ENCODE peak calls at places on chromosomes 4 and X, in ten cellular contexts. E is Karpas-422; F is ascending aorta; L is mesenchymal stem cell; A is naive thymus-derived CD4-positive, alpha-beta T cell; K is heart left ventricle; H is CD4-positive, alpha-beta T cell; W is effector memory CD4-positive, alpha-beta T cell; N is PC-9; C is adrenal gland. G is an unnamed sample.

GRCh38 chrX:145727476-145727875 is 90.2 kb upstream of the SLITRK2 start:
- DNase-seq in E (no peak), F (no peak), L (no peak), A (no peak), K (no peak), H (no peak), W (no peak), N (no peak), C (no peak), G (no peak)

GRCh38 chrX:23822397-23822796 is 39.4 kb downstream of the SAT1 start:
- DNase-seq in E (no peak), F (no peak), L (peak; percentile 41), A (no peak), K (no peak), H (no peak), W (no peak), N (no peak), C (no peak), G (no peak)

GRCh38 chr4:123469696-123470095 is 73.1 kb downstream of the SPRY1 start:
- DNase-seq in E (no peak), F (no peak), L (no peak), A (no peak), K (no peak), H (no peak), W (no peak), N (no peak), C (no peak), G (no peak)

GRCh38 chrX:85026170-85026569 is 22.5 kb downstream of the APOOL start:
- DNase-seq in E (no peak), F (no peak), L (no peak), A (no peak), K (no peak), H (no peak), W (no peak), N (no peak), C (no peak), G (no peak)

GRCh38 chr4:138540056-138540800 is 298.1 kb upstream of the SLC7A11 start:
- DNase-seq in E (peak; percentile 2), F (no peak), L (peak; percentile 33), A (no peak), K (no peak), H (no peak), W (no peak), N (no peak), C (no peak), G (no peak)

GRCh38 chr4:183350317-183351071 is 28.3 kb upstream of the CLDN24 start:
- DNase-seq in E (no peak), F (peak; percentile 48), L (no peak), A (no peak), K (no peak), H (no peak), W (no peak), N (no peak), C (peak; percentile 3), G (no peak)

GRCh38 chr4:110055014-110055768 is 142.5 kb downstream of the EGF start:
- DNase-seq in E (no peak), F (no peak), L (peak; percentile 36), A (no peak), K (no peak), H (no peak), W (no peak), N (no peak), C (peak; percentile 17), G (no peak)

GRCh38 chr4:9608300-9608699 is 164.1 kb downstream of the DEFB131A start:
- DNase-seq in E (no peak), F (no peak), L (no peak), A (no peak), K (no peak), H (no peak), W (no peak), N (no peak), C (no peak), G (no peak)

GRCh38 chr4:183783933-183784622 is 121.0 kb upstream of the STOX2 start:
- DNase-seq in E (no peak), F (no peak), L (peak; percentile 82), A (no peak), K (peak; percentile 34), H (no peak), W (no peak), N (no peak), C (peak; percentile 36), G (peak; percentile 50)

GRCh38 chr4:794911-795725 is 30.8 kb downstream of the CPLX1 start:
- DNase-seq in E (peak; percentile 61), F (no peak), L (no peak), A (no peak), K (no peak), H (no peak), W (no peak), N (no peak), C (no peak), G (no peak)
- H3K27me3 ChIP-seq in E (no peaks in the 10 kb centered on the region), F (peaks cover 33% of the 10 kb centered on the region), L (peaks cover 64% of the 10 kb centered on the region), A (peaks cover 18% of the 10 kb centered on the region), K (peaks cover 35% of the 10 kb centered on the region), H (peaks cover 40% of the 10 kb centered on the region), W (peaks cover 18% of the 10 kb centered on the region), N (no peaks in the 10 kb centered on the region), C (no peaks in the 10 kb centered on the region), G (no peaks in the 10 kb centered on the region)

GRCh38 chrX:10158279-10158939 is 1.6 kb downstream of the CLCN4 start:
- DNase-seq in E (peak; percentile 87), F (no peak), L (peak; percentile 5), A (no peak), K (peak; percentile 39), H (no peak), W (no peak), N (peak; percentile 37), C (no peak), G (no peak)
- H3K27me3 ChIP-seq in E (no peaks in the 10 kb centered on the region), F (no peaks in the 10 kb centered on the region), L (no peaks in the 10 kb centered on the region), A (no peaks in the 10 kb centered on the region), K (no peaks in the 10 kb centered on the region), H (peaks cover 26% of the 10 kb centered on the region), W (peaks cover 13% of the 10 kb centered on the region), N (no peaks in the 10 kb centered on the region), C (peaks cover 32% of the 10 kb centered on the region), G (no peaks in the 10 kb centered on the region)

DNA sequence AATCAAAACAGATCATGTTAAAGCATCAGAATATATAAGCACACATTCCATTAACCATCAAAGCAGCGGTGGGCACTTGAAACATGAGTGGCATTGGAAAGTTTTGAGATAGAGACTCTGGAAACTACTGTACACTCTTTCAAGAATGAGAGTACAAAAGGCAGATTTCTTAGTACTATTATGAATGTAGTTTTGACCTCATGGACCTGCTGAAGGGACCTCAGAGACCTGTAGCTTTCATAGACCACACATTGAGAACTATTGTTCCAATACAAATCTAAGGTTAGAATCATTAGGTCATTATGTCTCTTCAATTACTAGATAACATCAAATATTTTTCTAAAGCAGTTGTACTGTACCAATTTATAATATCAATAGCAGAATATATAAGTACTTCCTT is 283.6 kb downstream of the RPA4 start:
- DNase-seq in E (no peak), F (no peak), L (no peak), A (no peak), K (no peak), H (no peak), W (no peak), N (no peak), C (no peak), G (no peak)
- H3K27me3 ChIP-seq in E (no peaks in the 10 kb centered on the region), F (no peaks in the 10 kb centered on the region), L (no peaks in the 10 kb centered on the region), A (no peaks in the 10 kb centered on the region), K (no peaks in the 10 kb centered on the region), H (no peaks in the 10 kb centered on the region), W (no peaks in the 10 kb centered on the region), N (no peaks in the 10 kb centered on the region), C (no peaks in the 10 kb centered on the region), G (no peaks in the 10 kb centered on the region)

GRCh38 chr4:140568507-140569306 is at the start of gene UCP1:
- DNase-seq in E (no peak), F (no peak), L (peak; percentile 26), A (no peak), K (no peak), H (no peak), W (no peak), N (peak; percentile 27), C (no peak), G (peak; percentile 65)
- H3K27me3 ChIP-seq in E (no peaks in the 10 kb centered on the region), F (peaks cover 9% of the 10 kb centered on the region), L (peaks cover 71% of the 10 kb centered on the region), A (peaks cover 5% of the 10 kb centered on the region), K (peaks cover 3% of the 10 kb centered on the region), H (peaks cover 76% of the 10 kb centered on the region), W (peaks cover 19% of the 10 kb centered on the region), N (peaks cover 4% of the 10 kb centered on the region), C (peaks cover 23% of the 10 kb centered on the region), G (no peaks in the 10 kb centered on the region)

GRCh38 chrX:132489256-132490085 is 633 bp upstream of the MBNL3 start:
- DNase-seq in E (peak; percentile 71), F (peak; percentile 69), L (peak; percentile 57), A (peak; percentile 63), K (peak; percentile 53), H (peak; percentile 32), W (peak; percentile 21), N (peak; percentile 86), C (peak; percentile 81), G (peak; percentile 45)
- H3K27me3 ChIP-seq in E (no peaks in the 10 kb centered on the region), F (no peaks in the 10 kb centered on the region), L (no peaks in the 10 kb centered on the region), A (no peaks in the 10 kb centered on the region), K (no peaks in the 10 kb centered on the region), H (no peaks in the 10 kb centered on the region), W (no peaks in the 10 kb centered on the region), N (no peaks in the 10 kb centered on the region), C (peaks cover 6% of the 10 kb centered on the region), G (no peaks in the 10 kb centered on the region)